ENCODE peak calls at places on chromosomes 11 and 22, in eight cellular contexts. C is CD8-positive, alpha-beta T cell; E is psoas muscle; M is uterus; N is body of pancreas; U is Peyer's patch; T is K562; D is tibial nerve. R is an unnamed sample.

GRCh38 chr11:61026121-61027031 is 54.9 kb downstream of the CD6 start:
- DNase-seq in M (no peak), D (no peak), T (no peak), N (no peak), E (no peak), C (peak; percentile 76), U (no peak), R (no peak)

GRCh38 chr11:15212876-15213275 is 98.2 kb downstream of the INSC start:
- DNase-seq in U (no peak), N (no peak), D (no peak), M (no peak), T (no peak), C (no peak), E (no peak), R (no peak)

GRCh38 chr22:47030881-47031627 is 268.6 kb downstream of the TBC1D22A start:
- DNase-seq in U (peak; percentile 50), N (no peak), T (no peak), C (no peak), M (no peak), E (peak; percentile 43), D (no peak), R (no peak)

GRCh38 chr11:19559746-19560145 is 152.9 kb upstream of the NAV2 start:
- DNase-seq in E (no peak), M (no peak), D (no peak), C (no peak), T (no peak), N (no peak), U (no peak), R (no peak)

GRCh38 chr11:110908401-110909106 is 196.3 kb upstream of the ARHGAP20 start:
- DNase-seq in N (no peak), C (no peak), T (no peak), D (no peak), U (no peak), E (no peak), M (no peak), R (no peak)

GRCh38 chr11:36446135-36446534 is 63.9 kb downstream of the TRAF6 start:
- DNase-seq in E (no peak), N (no peak), D (no peak), U (no peak), T (no peak), C (no peak), M (no peak), R (no peak)

GRCh38 chr11:92735039-92735438 is 234.4 kb upstream of the MTNR1B start:
- DNase-seq in U (no peak), C (no peak), D (no peak), T (peak; percentile 2), M (no peak), E (no peak), N (no peak), R (no peak)

GRCh38 chr11:35187996-35188395 is 49.0 kb downstream of the CD44 start:
- DNase-seq in U (no peak), E (no peak), C (no peak), T (no peak), D (no peak), M (no peak), N (no peak), R (no peak)

GRCh38 chr22:44215287-44215686 is 34.6 kb downstream of the PARVG start:
- DNase-seq in E (no peak), C (no peak), M (no peak), N (no peak), D (no peak), U (no peak), T (no peak), R (no peak)

GRCh38 chr11:35235944-35236666 is 97.1 kb downstream of the CD44 start:
- DNase-seq in M (no peak), U (no peak), C (peak; percentile 67), D (no peak), T (no peak), N (peak; percentile 90), E (no peak), R (no peak)

GRCh38 chr22:18110194-18110943 is at the start of gene TUBA8:
- DNase-seq in N (peak; percentile 53), E (peak; percentile 89), T (no peak), D (no peak), U (peak; percentile 60), M (no peak), C (no peak), R (peak; percentile 94)

DNA sequence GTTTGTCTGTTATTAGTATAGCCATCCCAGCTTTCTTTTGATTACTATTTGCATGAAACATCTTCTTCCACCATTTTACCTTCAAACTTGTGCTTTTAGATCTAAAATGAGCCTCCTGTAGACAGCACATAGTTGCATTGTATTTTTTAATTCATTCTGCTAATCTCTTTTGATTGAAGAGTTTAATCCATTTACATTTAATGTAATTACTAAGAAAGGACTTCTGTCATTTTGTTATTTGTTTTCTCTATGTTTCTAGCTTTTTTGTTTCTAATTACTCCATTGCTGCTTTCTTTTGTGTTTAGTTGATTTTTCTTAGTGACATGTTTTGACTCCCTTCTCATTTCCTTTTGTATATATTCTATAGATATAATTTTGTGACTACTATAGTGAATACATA is 43.7 kb upstream of the ZBTB44 start:
- DNase-seq in E (no peak), U (no peak), M (no peak), D (no peak), T (no peak), N (no peak), C (no peak), R (no peak)
- H3K9me3 ChIP-seq in E (peaks cover 29% of the 10 kb centered on the region), U (no peaks in the 10 kb centered on the region), M (no peaks in the 10 kb centered on the region), D (peaks cover 48% of the 10 kb centered on the region), T (no peaks in the 10 kb centered on the region), N (no peaks in the 10 kb centered on the region), C (no peaks in the 10 kb centered on the region), R (no peaks in the 10 kb centered on the region)

DNA sequence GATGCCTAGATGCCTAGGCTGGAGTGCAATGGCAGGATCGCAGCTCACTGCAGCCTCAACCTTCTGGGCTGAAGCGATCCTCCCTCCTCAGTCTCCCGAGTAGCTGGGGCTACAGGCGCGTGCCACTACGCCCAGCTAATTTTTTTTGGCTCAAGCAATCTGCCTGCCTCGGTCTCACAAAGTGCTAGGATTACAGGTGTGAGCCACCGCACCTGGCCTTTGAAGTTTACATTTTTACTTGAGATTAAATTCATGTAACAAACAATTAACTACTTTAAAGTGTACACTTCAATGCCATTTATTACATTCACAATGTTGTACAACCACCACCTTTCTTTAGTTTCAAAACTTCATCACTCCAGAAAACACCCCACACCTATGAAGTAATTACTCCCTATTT is 3.5 kb upstream of the FOSL1 start:
- DNase-seq in U (no peak), E (no peak), D (no peak), C (no peak), T (no peak), N (no peak), M (no peak), R (no peak)
- H3K27ac ChIP-seq in U (no peak overlapping the region), E (no peak overlapping the region), D (no peak overlapping the region), C (no peak overlapping the region), T (peak overlapping the region; percentile 76), N (no peak overlapping the region), M (no peak overlapping the region), R (no peak overlapping the region)

GRCh38 chr11:8341966-8342365 is 78.3 kb upstream of the LMO1 start:
- DNase-seq in U (no peak), E (no peak), D (no peak), T (no peak), M (no peak), C (no peak), N (no peak), R (no peak)
- H3K4me3 ChIP-seq in U (no peak overlapping the region), E (no peak overlapping the region), D (no peak overlapping the region), T (no peak overlapping the region), M (no peak overlapping the region), C (no peak overlapping the region), N (no peak overlapping the region), R (no peak overlapping the region)

GRCh38 chr11:97854357-97854756 is 1166.4 kb upstream of the CNTN5 start:
- DNase-seq in M (no peak), C (no peak), D (no peak), U (no peak), T (no peak), E (no peak), N (no peak), R (no peak)
- H3K9me3 ChIP-seq in M (no peaks in the 10 kb centered on the region), C (peaks cover 4% of the 10 kb centered on the region), D (no peaks in the 10 kb centered on the region), U (no peaks in the 10 kb centered on the region), T (no peaks in the 10 kb centered on the region), E (no peaks in the 10 kb centered on the region), N (no peaks in the 10 kb centered on the region), R (no peaks in the 10 kb centered on the region)

DNA sequence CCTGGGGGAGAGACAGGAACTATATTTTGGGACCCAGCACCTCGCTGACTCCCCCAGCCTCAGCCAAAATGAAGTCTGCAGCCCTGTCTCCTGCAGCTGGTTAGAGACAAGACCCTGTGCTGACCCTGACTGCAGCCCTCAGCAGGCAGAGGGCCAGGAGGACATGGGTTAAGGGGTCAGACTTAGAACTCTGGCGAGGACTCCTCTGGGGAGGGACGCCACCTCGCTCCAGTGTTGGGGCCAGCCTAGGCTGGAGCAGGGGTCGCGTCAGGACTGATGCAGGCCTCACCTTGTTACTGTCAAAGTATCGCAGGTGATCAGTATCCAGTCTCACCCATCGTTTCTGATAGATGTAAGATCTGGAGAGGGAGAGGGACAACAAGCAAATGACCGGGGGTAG is 36.9 kb upstream of the PDE2A start:
- DNase-seq in U (no peak), E (no peak), D (no peak), T (no peak), N (no peak), C (no peak), M (no peak), R (no peak)
- H3K27ac ChIP-seq in U (no peak overlapping the region), E (no peak overlapping the region), D (no peak overlapping the region), T (no peak overlapping the region), N (no peak overlapping the region), C (no peak overlapping the region), M (no peak overlapping the region), R (no peak overlapping the region)

GRCh38 chr11:117127164-117127563 is 16.9 kb upstream of the PAFAH1B2 start:
- DNase-seq in M (no peak), D (no peak), N (no peak), C (no peak), T (no peak), U (no peak), E (no peak), R (no peak)

GRCh38 chr11:117126223-117126965 is 17.7 kb upstream of the PAFAH1B2 start:
- DNase-seq in C (no peak), D (no peak), N (no peak), M (no peak), E (no peak), T (no peak), U (no peak), R (no peak)

GRCh38 chr11:117128289-117128688 is 15.8 kb upstream of the PAFAH1B2 start:
- DNase-seq in C (no peak), E (no peak), T (no peak), U (no peak), N (no peak), D (no peak), M (no peak), R (no peak)

GRCh38 chr11:117134431-117134830 is 9.7 kb upstream of the PAFAH1B2 start:
- DNase-seq in E (no peak), D (no peak), U (no peak), M (no peak), C (no peak), T (no peak), N (no peak), R (no peak)

GRCh38 chr11:117130879-117131278 is 13.2 kb upstream of the PAFAH1B2 start:
- DNase-seq in T (no peak), M (no peak), E (no peak), D (no peak), N (no peak), C (no peak), U (no peak), R (no peak)
- H3K4me3 ChIP-seq in T (no peak overlapping the region), M (no peak overlapping the region), E (no peak overlapping the region), D (no peak overlapping the region), N (no peak overlapping the region), C (no peak overlapping the region), U (no peak overlapping the region), R (no peak overlapping the region)